ENCODE peak calls at places on chromosome 22, in six cellular contexts. One of them, this sample, is unnamed.

GRCh38 chr22:33564683-33565082 is 355.6 kb downstream of the LARGE1 start:
- DNase-seq in tibial artery: no peak
- DNase-seq in AG09319: no peak
- DNase-seq in endothelial cell: no peak
- DNase-seq in B cell: no peak
- DNase-seq in mucosa of descending colon: no peak
- DNase-seq in this sample: no peak

GRCh38 chr22:19138217-19139000 is 6.0 kb downstream of the ESS2 start:
- DNase-seq in tibial artery: no peak
- DNase-seq in endothelial cell: no peak
- DNase-seq in AG09319: no peak
- DNase-seq in mucosa of descending colon: no peak
- DNase-seq in B cell: no peak
- DNase-seq in this sample: no peak

GRCh38 chr22:19187716-19188563 is 9.4 kb upstream of the SLC25A1 start:
- DNase-seq in AG09319: no peak
- DNase-seq in mucosa of descending colon: no peak
- DNase-seq in endothelial cell: no peak
- DNase-seq in tibial artery: peak; percentile 29
- DNase-seq in B cell: no peak
- DNase-seq in this sample: no peak

GRCh38 chr22:46996595-46997310 is 234.3 kb downstream of the TBC1D22A start:
- DNase-seq in endothelial cell: no peak
- DNase-seq in tibial artery: no peak
- DNase-seq in B cell: no peak
- DNase-seq in mucosa of descending colon: no peak
- DNase-seq in AG09319: no peak
- DNase-seq in this sample: no peak

GRCh38 chr22:16601437-16602223 is 9.0 kb upstream of the CCT8L2 start:
- DNase-seq in tibial artery: no peak
- DNase-seq in mucosa of descending colon: no peak
- DNase-seq in B cell: no peak
- DNase-seq in AG09319: no peak
- DNase-seq in endothelial cell: no peak
- DNase-seq in this sample: no peak

GRCh38 chr22:24133187-24133965 is 47.9 kb upstream of the SUSD2 start:
- DNase-seq in tibial artery: no peak
- DNase-seq in endothelial cell: no peak
- DNase-seq in AG09319: no peak
- DNase-seq in mucosa of descending colon: no peak
- DNase-seq in B cell: no peak
- DNase-seq in this sample: no peak

GRCh38 chr22:37627545-37627944 is 11.9 kb upstream of the SH3BP1 start:
- DNase-seq in mucosa of descending colon: peak; percentile 62
- DNase-seq in B cell: peak; percentile 46
- DNase-seq in tibial artery: peak; percentile 68
- DNase-seq in AG09319: no peak
- DNase-seq in endothelial cell: no peak
- DNase-seq in this sample: no peak

GRCh38 chr22:25448435-25449051 is 115.9 kb upstream of the GRK3 start:
- DNase-seq in mucosa of descending colon: peak; percentile 40
- DNase-seq in B cell: no peak
- DNase-seq in AG09319: no peak
- DNase-seq in tibial artery: no peak
- DNase-seq in endothelial cell: no peak
- DNase-seq in this sample: peak; percentile 56

GRCh38 chr22:43956383-43956782 is 1.1 kb downstream of the SAMM50 start:
- DNase-seq in endothelial cell: no peak
- DNase-seq in mucosa of descending colon: no peak
- DNase-seq in B cell: no peak
- DNase-seq in AG09319: no peak
- DNase-seq in tibial artery: no peak
- DNase-seq in this sample: no peak

GRCh38 chr22:31451709-31452571 is 37.7 kb downstream of the EIF4ENIF1 start:
- DNase-seq in B cell: peak; percentile 43
- DNase-seq in tibial artery: no peak
- DNase-seq in mucosa of descending colon: no peak
- DNase-seq in endothelial cell: peak; percentile 6
- DNase-seq in AG09319: peak; percentile 12
- DNase-seq in this sample: peak; percentile 41

GRCh38 chr22:26174280-26174679 is 5.0 kb downstream of the SEZ6L start:
- DNase-seq in tibial artery: no peak
- DNase-seq in endothelial cell: peak; percentile 47
- DNase-seq in AG09319: no peak
- DNase-seq in B cell: no peak
- DNase-seq in mucosa of descending colon: no peak
- DNase-seq in this sample: no peak

GRCh38 chr22:22548910-22549309 is 10.2 kb downstream of the PRAME start:
- DNase-seq in AG09319: no peak
- DNase-seq in tibial artery: no peak
- DNase-seq in B cell: no peak
- DNase-seq in mucosa of descending colon: no peak
- DNase-seq in endothelial cell: no peak
- DNase-seq in this sample: no peak

GRCh38 chr22:25359601-25360261 is 140.3 kb downstream of the CRYBB2 start:
- DNase-seq in AG09319: no peak
- DNase-seq in mucosa of descending colon: no peak
- DNase-seq in endothelial cell: no peak
- DNase-seq in tibial artery: peak; percentile 59
- DNase-seq in B cell: no peak
- DNase-seq in this sample: no peak

GRCh38 chr22:24826710-24827285 is 20.8 kb downstream of the SGSM1 start:
- DNase-seq in mucosa of descending colon: no peak
- DNase-seq in AG09319: no peak
- DNase-seq in B cell: no peak
- DNase-seq in tibial artery: no peak
- DNase-seq in endothelial cell: no peak
- DNase-seq in this sample: no peak

GRCh38 chr22:38070250-38070921 is 13.2 kb downstream of the PICK1 start:
- DNase-seq in B cell: no peak
- DNase-seq in endothelial cell: no peak
- DNase-seq in tibial artery: no peak
- DNase-seq in mucosa of descending colon: peak; percentile 16
- DNase-seq in AG09319: no peak
- DNase-seq in this sample: no peak

GRCh38 chr22:38872831-38873248 is 824 bp upstream of the CBX6 start:
- DNase-seq in AG09319: no peak
- DNase-seq in mucosa of descending colon: peak; percentile 59
- DNase-seq in B cell: no peak
- DNase-seq in tibial artery: peak; percentile 81
- DNase-seq in endothelial cell: peak; percentile 52
- DNase-seq in this sample: no peak

GRCh38 chr22:27731621-27732020 is 69.9 kb downstream of the MN1 start:
- DNase-seq in endothelial cell: no peak
- DNase-seq in AG09319: no peak
- DNase-seq in B cell: no peak
- DNase-seq in mucosa of descending colon: no peak
- DNase-seq in tibial artery: peak; percentile 29
- DNase-seq in this sample: no peak

GRCh38 chr22:27603823-27604190 is 197.7 kb downstream of the MN1 start:
- DNase-seq in mucosa of descending colon: no peak
- DNase-seq in endothelial cell: no peak
- DNase-seq in AG09319: no peak
- DNase-seq in B cell: peak; percentile 26
- DNase-seq in tibial artery: peak; percentile 85
- DNase-seq in this sample: no peak

GRCh38 chr22:32066820-32067219 is 23.8 kb downstream of the SLC5A1 start:
- DNase-seq in tibial artery: no peak
- DNase-seq in AG09319: no peak
- DNase-seq in mucosa of descending colon: no peak
- DNase-seq in endothelial cell: no peak
- DNase-seq in B cell: no peak
- DNase-seq in this sample: no peak

GRCh38 chr22:30228509-30229359 is 17.8 kb downstream of the LIF start:
- DNase-seq in AG09319: no peak
- DNase-seq in tibial artery: no peak
- DNase-seq in mucosa of descending colon: no peak
- DNase-seq in endothelial cell: no peak
- DNase-seq in B cell: no peak
- DNase-seq in this sample: no peak

GRCh38 chr22:25682071-25682470 is 59.9 kb upstream of the MYO18B start:
- DNase-seq in mucosa of descending colon: no peak
- DNase-seq in tibial artery: no peak
- DNase-seq in endothelial cell: no peak
- DNase-seq in B cell: no peak
- DNase-seq in AG09319: no peak
- DNase-seq in this sample: no peak

GRCh38 chr22:49359061-49359460 is 468.6 kb downstream of the BRD1 start:
- DNase-seq in B cell: no peak
- DNase-seq in mucosa of descending colon: no peak
- DNase-seq in tibial artery: no peak
- DNase-seq in AG09319: no peak
- DNase-seq in endothelial cell: no peak
- DNase-seq in this sample: no peak

GRCh38 chr22:27331526-27332281 is 469.9 kb downstream of the MN1 start:
- DNase-seq in AG09319: no peak
- DNase-seq in endothelial cell: peak; percentile 54
- DNase-seq in B cell: no peak
- DNase-seq in mucosa of descending colon: no peak
- DNase-seq in tibial artery: peak; percentile 84
- DNase-seq in this sample: no peak

GRCh38 chr22:37312549-37313183 is 30.4 kb downstream of the CYTH4 start:
- DNase-seq in B cell: no peak
- DNase-seq in endothelial cell: no peak
- DNase-seq in mucosa of descending colon: no peak
- DNase-seq in AG09319: no peak
- DNase-seq in tibial artery: no peak
- DNase-seq in this sample: no peak

GRCh38 chr22:42060489-42060888 is 10.1 kb downstream of the NAGA start:
- DNase-seq in tibial artery: no peak
- DNase-seq in mucosa of descending colon: peak; percentile 11
- DNase-seq in B cell: no peak
- DNase-seq in endothelial cell: no peak
- DNase-seq in AG09319: no peak
- DNase-seq in this sample: no peak

GRCh38 chr22:19900707-19901436 is 40.7 kb upstream of the COMT start:
- DNase-seq in tibial artery: no peak
- DNase-seq in AG09319: no peak
- DNase-seq in B cell: no peak
- DNase-seq in endothelial cell: no peak
- DNase-seq in mucosa of descending colon: peak; percentile 79
- DNase-seq in this sample: no peak

GRCh38 chr22:47035443-47035881 is 273.0 kb downstream of the TBC1D22A start:
- DNase-seq in endothelial cell: no peak
- DNase-seq in AG09319: no peak
- DNase-seq in mucosa of descending colon: peak; percentile 21
- DNase-seq in tibial artery: no peak
- DNase-seq in B cell: no peak
- DNase-seq in this sample: no peak

GRCh38 chr22:44112191-44112590 is 68.5 kb upstream of the PARVG start:
- DNase-seq in endothelial cell: no peak
- DNase-seq in tibial artery: no peak
- DNase-seq in AG09319: no peak
- DNase-seq in B cell: no peak
- DNase-seq in mucosa of descending colon: no peak
- DNase-seq in this sample: no peak

GRCh38 chr22:18033204-18033998 is 9.0 kb upstream of the MICAL3 start:
- DNase-seq in AG09319: peak; percentile 44
- DNase-seq in mucosa of descending colon: no peak
- DNase-seq in tibial artery: peak; percentile 79
- DNase-seq in B cell: no peak
- DNase-seq in endothelial cell: no peak
- DNase-seq in this sample: no peak
- TF ChIP-seq CTCF in AG09319: no peak
- TF ChIP-seq CTCF in mucosa of descending colon: no peak
- TF ChIP-seq CTCF in tibial artery: peak; percentile 34
- TF ChIP-seq CTCF in B cell: no peak
- TF ChIP-seq CTCF in endothelial cell: no peak
- TF ChIP-seq CTCF in this sample: no peak

GRCh38 chr22:48140261-48140660 is 1377.8 kb downstream of the TBC1D22A start:
- DNase-seq in endothelial cell: no peak
- DNase-seq in AG09319: no peak
- DNase-seq in tibial artery: no peak
- DNase-seq in B cell: no peak
- DNase-seq in mucosa of descending colon: no peak
- DNase-seq in this sample: no peak
- TF ChIP-seq CTCF in endothelial cell: no peak
- TF ChIP-seq CTCF in AG09319: no peak
- TF ChIP-seq CTCF in tibial artery: no peak
- TF ChIP-seq CTCF in B cell: no peak
- TF ChIP-seq CTCF in mucosa of descending colon: no peak
- TF ChIP-seq CTCF in this sample: no peak

GRCh38 chr22:50399751-50400331 is 56.7 kb downstream of the PPP6R2 start:
- DNase-seq in tibial artery: no peak
- DNase-seq in AG09319: no peak
- DNase-seq in mucosa of descending colon: peak; percentile 61
- DNase-seq in B cell: no peak
- DNase-seq in endothelial cell: peak; percentile 51
- DNase-seq in this sample: peak; percentile 65
- TF ChIP-seq CTCF in tibial artery: peak; percentile 12
- TF ChIP-seq CTCF in AG09319: peak; percentile 49
- TF ChIP-seq CTCF in mucosa of descending colon: no peak
- TF ChIP-seq CTCF in B cell: no peak
- TF ChIP-seq CTCF in endothelial cell: no peak
- TF ChIP-seq CTCF in this sample: peak; percentile 72

GRCh38 chr22:39935116-39935515 is 25.1 kb upstream of the TMA7B start:
- DNase-seq in mucosa of descending colon: no peak
- DNase-seq in B cell: no peak
- DNase-seq in tibial artery: no peak
- DNase-seq in AG09319: no peak
- DNase-seq in endothelial cell: no peak
- DNase-seq in this sample: no peak

GRCh38 chr22:39933741-39934140 is 26.5 kb upstream of the TMA7B start:
- DNase-seq in mucosa of descending colon: no peak
- DNase-seq in endothelial cell: no peak
- DNase-seq in AG09319: no peak
- DNase-seq in B cell: peak; percentile 45
- DNase-seq in tibial artery: no peak
- DNase-seq in this sample: no peak

GRCh38 chr22:39932166-39932565 is 28.0 kb upstream of the TMA7B start:
- DNase-seq in AG09319: no peak
- DNase-seq in tibial artery: no peak
- DNase-seq in mucosa of descending colon: no peak
- DNase-seq in endothelial cell: no peak
- DNase-seq in B cell: no peak
- DNase-seq in this sample: no peak

GRCh38 chr22:39931271-39931670 is 28.9 kb upstream of the TMA7B start:
- DNase-seq in mucosa of descending colon: no peak
- DNase-seq in B cell: no peak
- DNase-seq in endothelial cell: no peak
- DNase-seq in tibial artery: no peak
- DNase-seq in AG09319: no peak
- DNase-seq in this sample: no peak

GRCh38 chr22:39932918-39933649 is 27.1 kb upstream of the TMA7B start:
- DNase-seq in tibial artery: no peak
- DNase-seq in mucosa of descending colon: peak; percentile 57
- DNase-seq in B cell: no peak
- DNase-seq in AG09319: no peak
- DNase-seq in endothelial cell: peak; percentile 55
- DNase-seq in this sample: peak; percentile 49
- TF ChIP-seq CTCF in tibial artery: no peak
- TF ChIP-seq CTCF in mucosa of descending colon: peak; percentile 48
- TF ChIP-seq CTCF in B cell: peak; percentile 55
- TF ChIP-seq CTCF in AG09319: peak; percentile 34
- TF ChIP-seq CTCF in endothelial cell: peak; percentile 86
- TF ChIP-seq CTCF in this sample: peak; percentile 50

This sample was measured in GM13976.